ENCODE peak calls at places on chromosomes 3 and 15, in nine cellular contexts. M, K, C, I, Z, Q, N, Y and O are unnamed samples.

GRCh38 chr15:41096178-41096577 is 19.9 kb downstream of the INO80 start:
- DNase-seq in M (no peak), K (no peak), C (no peak), I (no peak), Z (no peak), Q (no peak), N (no peak), Y (no peak), O (no peak)

GRCh38 chr15:54839379-54839778 is 357.4 kb downstream of the RSL24D1 start:
- DNase-seq in M (no peak), K (no peak), C (no peak), I (no peak), Z (no peak), Q (no peak), N (no peak), Y (no peak), O (no peak)

GRCh38 chr3:159366476-159366875 is 564.6 kb downstream of the MFSD1 start:
- DNase-seq in M (no peak), K (no peak), C (no peak), I (no peak), Z (no peak), Q (no peak), N (no peak), Y (no peak), O (no peak)

GRCh38 chr15:64046347-64047153 is at the start of gene DAPK2:
- DNase-seq in M (no peak), K (peak), C (peak), I (peak), Z (peak), Q (peak), N (peak), Y (peak), O (peak)

GRCh38 chr3:46998852-46999515 is 19.5 kb downstream of the NBEAL2 start:
- DNase-seq in M (no peak), K (peak), C (no peak), I (no peak), Z (no peak), Q (no peak), N (no peak), Y (no peak), O (no peak)

GRCh38 chr3:122745365-122746021 is 48.1 kb downstream of the HSPBAP1 start:
- DNase-seq in M (no peak), K (no peak), C (no peak), I (no peak), Z (no peak), Q (no peak), N (peak), Y (no peak), O (no peak)

GRCh38 chr3:73766599-73767378 is 142.0 kb upstream of the PDZRN3 start:
- DNase-seq in M (no peak), K (no peak), C (no peak), I (peak), Z (no peak), Q (no peak), N (peak), Y (no peak), O (no peak)

GRCh38 chr15:100833432-100834389 is 45.9 kb upstream of the ALDH1A3 start:
- DNase-seq in M (no peak), K (no peak), C (no peak), I (no peak), Z (no peak), Q (no peak), N (no peak), Y (no peak), O (no peak)

GRCh38 chr3:12139111-12139511 is 19.6 kb downstream of the TIMP4 start:
- DNase-seq in M (peak), K (no peak), C (no peak), I (peak), Z (no peak), Q (peak), N (peak), Y (peak), O (no peak)

GRCh38 chr3:36393563-36393962 is 13.3 kb downstream of the STAC start:
- DNase-seq in M (no peak), K (no peak), C (no peak), I (no peak), Z (no peak), Q (no peak), N (no peak), Y (no peak), O (no peak)

GRCh38 chr15:92810418-92811138 is 89.5 kb upstream of the CHD2 start:
- DNase-seq in M (no peak), K (no peak), C (no peak), I (peak), Z (no peak), Q (peak), N (peak), Y (peak), O (no peak)

GRCh38 chr15:80856809-80857377 is 77.7 kb downstream of the CEMIP start:
- DNase-seq in M (no peak), K (no peak), C (peak), I (peak), Z (no peak), Q (peak), N (no peak), Y (no peak), O (no peak)

GRCh38 chr15:25667829-25668228 is 195.3 kb downstream of the ATP10A start:
- DNase-seq in M (no peak), K (no peak), C (no peak), I (no peak), Z (no peak), Q (no peak), N (no peak), Y (no peak), O (no peak)

GRCh38 chr15:78264304-78265136 is at the start of gene DNAJA4:
- DNase-seq in M (no peak), K (peak), C (peak), I (peak), Z (peak), Q (no peak), N (no peak), Y (peak), O (peak)

GRCh38 chr3:185332026-185332735 is 30.8 kb upstream of the MAP3K13 start:
- DNase-seq in M (no peak), K (no peak), C (no peak), I (no peak), Z (no peak), Q (peak), N (peak), Y (no peak), O (no peak)

GRCh38 chr15:70815604-70816003 is 38.4 kb downstream of the LARP6 start:
- DNase-seq in M (no peak), K (no peak), C (no peak), I (no peak), Z (no peak), Q (peak), N (peak), Y (no peak), O (no peak)

GRCh38 chr15:25241241-25241801 is 197.5 kb downstream of the UBE3A start:
- DNase-seq in M (no peak), K (no peak), C (no peak), I (no peak), Z (no peak), Q (no peak), N (no peak), Y (peak), O (peak)

GRCh38 chr3:27553868-27554540 is 69.8 kb upstream of the SLC4A7 start:
- DNase-seq in M (no peak), K (no peak), C (no peak), I (no peak), Z (no peak), Q (peak), N (peak), Y (no peak), O (no peak)

GRCh38 chr3:186298876-186299275 is 63.2 kb downstream of the DGKG start:
- DNase-seq in M (no peak), K (no peak), C (no peak), I (no peak), Z (no peak), Q (no peak), N (no peak), Y (no peak), O (no peak)

GRCh38 chr3:164940737-164941136 is 137.6 kb downstream of the SI start:
- DNase-seq in M (no peak), K (no peak), C (no peak), I (no peak), Z (no peak), Q (no peak), N (no peak), Y (no peak), O (no peak)

GRCh38 chr3:22012471-22012870 is 261.5 kb upstream of the ZNF385D start:
- DNase-seq in M (no peak), K (no peak), C (no peak), I (no peak), Z (no peak), Q (no peak), N (no peak), Y (no peak), O (no peak)

GRCh38 chr15:79184465-79184892 is 93.9 kb upstream of the RASGRF1 start:
- DNase-seq in M (no peak), K (peak), C (peak), I (peak), Z (peak), Q (peak), N (peak), Y (peak), O (no peak)

GRCh38 chr3:14467723-14468620 is 65.6 kb downstream of the SLC6A6 start:
- DNase-seq in M (no peak), K (peak), C (peak), I (peak), Z (peak), Q (peak), N (peak), Y (no peak), O (no peak)

GRCh38 chr3:115697263-115698053 is 74.1 kb downstream of the GAP43 start:
- DNase-seq in M (no peak), K (no peak), C (no peak), I (no peak), Z (no peak), Q (no peak), N (peak), Y (no peak), O (no peak)

GRCh38 chr15:76335129-76335850 is 1.3 kb upstream of the ISL2 start:
- DNase-seq in M (no peak), K (no peak), C (no peak), I (no peak), Z (no peak), Q (no peak), N (no peak), Y (no peak), O (peak)

GRCh38 chr15:51947124-51947523 is 24.5 kb downstream of the LEO1 start:
- DNase-seq in M (no peak), K (no peak), C (no peak), I (no peak), Z (no peak), Q (no peak), N (peak), Y (no peak), O (no peak)
- TF ChIP-seq POLR2A in M (no peak), K (no peak), C (no peak), I (no peak), Z (no peak), Q (no peak), N (no peak), Y (no peak), O (no peak)

GRCh38 chr3:40511031-40511718 is 5.3 kb downstream of the ZNF620 start:
- DNase-seq in M (no peak), K (no peak), C (no peak), I (no peak), Z (no peak), Q (no peak), N (no peak), Y (no peak), O (no peak)

GRCh38 chr3:40499952-40500351 is 5.9 kb upstream of the ZNF620 start:
- DNase-seq in M (no peak), K (no peak), C (no peak), I (no peak), Z (no peak), Q (no peak), N (no peak), Y (no peak), O (no peak)

GRCh38 chr3:40504636-40505430 is 1.0 kb upstream of the ZNF620 start:
- DNase-seq in M (no peak), K (no peak), C (no peak), I (no peak), Z (no peak), Q (peak), N (peak), Y (no peak), O (no peak)

DNA sequence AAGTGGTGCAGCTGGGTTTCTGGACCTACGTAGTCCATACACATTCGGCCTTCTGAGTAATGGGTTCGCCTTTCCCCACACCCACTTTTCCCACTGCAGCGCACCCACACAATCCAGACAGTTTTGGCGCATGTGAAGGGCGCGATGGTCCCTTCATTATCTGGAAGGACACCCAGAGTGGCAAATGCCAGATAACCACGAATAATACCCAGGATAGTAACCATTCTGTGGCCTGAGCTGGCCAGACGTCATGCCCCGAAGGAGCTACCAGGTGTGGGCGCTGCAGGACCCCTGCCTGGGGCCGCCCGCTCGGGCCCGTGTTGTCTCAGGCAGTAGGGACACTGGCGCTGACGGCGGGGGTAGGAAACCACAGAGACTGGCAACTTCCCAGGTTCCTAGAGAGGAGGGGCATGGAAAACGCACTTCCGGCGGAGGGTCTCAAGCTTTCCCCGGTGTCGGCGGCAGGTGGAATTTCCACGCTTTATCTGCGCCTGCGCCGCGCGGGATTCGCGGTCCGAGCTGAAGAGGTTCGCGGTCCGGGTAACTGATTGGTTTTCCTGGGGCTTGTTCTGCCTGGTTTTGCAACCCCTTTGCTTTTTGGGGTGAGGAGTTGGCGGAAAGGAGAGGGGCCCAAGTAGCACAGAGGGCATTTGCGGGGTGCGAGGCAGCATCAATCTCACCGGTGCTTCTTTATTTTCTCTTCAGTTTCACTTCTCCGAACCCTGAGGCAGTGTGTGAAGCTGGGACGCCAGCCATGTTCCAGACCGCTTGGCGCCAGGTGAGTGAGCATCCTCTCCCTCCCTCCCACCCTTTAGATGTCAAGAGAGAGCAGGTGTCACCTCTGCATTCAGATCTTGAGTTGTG is at the start of gene ZNF620:
- DNase-seq in M (peak), K (peak), C (peak), I (peak), Z (peak), Q (peak), N (peak), Y (peak), O (peak)
- TF ChIP-seq POLR2A in M (peak), K (no peak), C (no peak), I (peak), Z (no peak), Q (peak), N (peak), Y (peak), O (peak)

GRCh38 chr3:148992635-148993230 is 1.4 kb downstream of the GYG1 start:
- DNase-seq in M (no peak), K (no peak), C (no peak), I (no peak), Z (no peak), Q (no peak), N (no peak), Y (no peak), O (peak)
- TF ChIP-seq POLR2A in M (no peak), K (no peak), C (no peak), I (no peak), Z (no peak), Q (no peak), N (no peak), Y (no peak), O (no peak)

GRCh38 chr3:179652467-179653105 is at the start of gene USP13:
- DNase-seq in M (no peak), K (peak), C (peak), I (peak), Z (peak), Q (peak), N (peak), Y (no peak), O (peak)
- TF ChIP-seq POLR2A in M (peak), K (no peak), C (no peak), I (no peak), Z (no peak), Q (peak), N (peak), Y (no peak), O (no peak)

GRCh38 chr3:187739125-187739560 is 6.1 kb downstream of the BCL6 start:
- DNase-seq in M (no peak), K (no peak), C (peak), I (no peak), Z (no peak), Q (no peak), N (no peak), Y (no peak), O (peak)
- TF ChIP-seq POLR2A in M (no peak), K (no peak), C (no peak), I (no peak), Z (no peak), Q (no peak), N (no peak), Y (no peak), O (no peak)